ENCODE peak calls at places on chromosome 7, in five cellular contexts. U is heart left ventricle; Q is psoas muscle; K is CD8-positive, alpha-beta memory T cell; J is right cardiac atrium. E is an unnamed sample. For H3K4me1, the result is how much of the 10 kb centered on the place peaks cover.

GRCh38 chr7:14229047-14229446 is 239.6 kb upstream of the ETV1 start:
- DNase-seq in U (no peak), J (no peak), Q (no peak), K (no peak), E (peak)

GRCh38 chr7:94401411-94401810 is 6.7 kb downstream of the COL1A2 start:
- DNase-seq in U (no peak), J (no peak), Q (no peak), K (no peak), E (no peak)

GRCh38 chr7:23315366-23315765 is 16.2 kb downstream of the MALSU1 start:
- DNase-seq in J (no peak), U (no peak), K (no peak), Q (no peak), E (peak)

GRCh38 chr7:112009081-112009480 is 197.1 kb downstream of the DOCK4 start:
- DNase-seq in U (no peak), Q (no peak), K (no peak), J (no peak), E (peak)

GRCh38 chr7:51013218-51013786 is 230.6 kb upstream of the GRB10 start:
- DNase-seq in J (no peak), K (no peak), U (peak), Q (no peak), E (no peak)

GRCh38 chr7:77415822-77416620 is at the start of gene GSAP:
- DNase-seq in U (peak), Q (peak), K (peak), J (peak), E (peak)

GRCh38 chr7:100568936-100569844 is 4.5 kb downstream of the SAP25 start:
- DNase-seq in Q (peak), K (peak), J (no peak), U (no peak), E (no peak)

GRCh38 chr7:104299777-104300176 is 28.6 kb upstream of the LHFPL3 start:
- DNase-seq in Q (no peak), J (no peak), U (no peak), K (no peak), E (no peak)

DNA sequence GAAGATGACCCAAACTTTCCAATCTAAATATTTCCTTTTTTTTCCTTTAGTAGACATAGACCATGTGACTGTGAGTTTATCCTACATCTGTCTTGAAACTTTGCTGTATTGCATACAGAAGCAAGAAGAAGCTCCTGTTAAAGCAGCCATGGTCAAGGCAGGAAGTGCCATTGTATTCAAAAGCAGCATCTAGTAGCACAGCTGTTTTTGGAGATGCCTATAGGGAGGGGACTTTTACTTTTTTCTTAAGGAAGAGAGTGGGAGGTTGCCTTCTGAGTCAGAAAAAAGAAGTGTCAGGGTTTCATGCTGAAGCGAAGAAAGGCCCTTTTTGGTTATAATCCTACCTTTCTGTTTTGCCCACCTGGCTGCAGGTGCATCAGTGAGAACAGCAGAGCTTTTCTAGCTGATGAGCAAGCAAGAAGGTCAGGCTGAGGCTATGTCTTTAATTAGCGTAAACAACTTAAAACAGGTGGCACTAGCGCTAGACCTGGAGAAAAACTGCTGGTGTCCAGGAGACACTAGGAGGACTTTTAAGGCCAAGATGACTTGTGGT is 234.1 kb upstream of the AGK start:
- DNase-seq in J (no peak), K (no peak), U (no peak), Q (no peak), E (no peak)
- H3K4me1 ChIP-seq in J (under half), K (under half), U (under half), Q (under half), E (under half)

GRCh38 chr7:69608049-69608448 is 9.8 kb downstream of the AUTS2 start:
- DNase-seq in Q (no peak), U (no peak), J (no peak), K (no peak), E (no peak)
- H3K4me1 ChIP-seq in Q (under half), U (under half), J (under half), K (under half), E (under half)

GRCh38 chr7:21041252-21041651 is 254.6 kb upstream of the SP8 start:
- DNase-seq in K (no peak), Q (no peak), J (no peak), U (no peak), E (no peak)

GRCh38 chr7:21044913-21045312 is 258.2 kb upstream of the SP8 start:
- DNase-seq in J (no peak), Q (no peak), K (no peak), U (no peak), E (no peak)

GRCh38 chr7:21044384-21044783 is 257.7 kb upstream of the SP8 start:
- DNase-seq in Q (no peak), K (no peak), J (no peak), U (no peak), E (no peak)

DNA sequence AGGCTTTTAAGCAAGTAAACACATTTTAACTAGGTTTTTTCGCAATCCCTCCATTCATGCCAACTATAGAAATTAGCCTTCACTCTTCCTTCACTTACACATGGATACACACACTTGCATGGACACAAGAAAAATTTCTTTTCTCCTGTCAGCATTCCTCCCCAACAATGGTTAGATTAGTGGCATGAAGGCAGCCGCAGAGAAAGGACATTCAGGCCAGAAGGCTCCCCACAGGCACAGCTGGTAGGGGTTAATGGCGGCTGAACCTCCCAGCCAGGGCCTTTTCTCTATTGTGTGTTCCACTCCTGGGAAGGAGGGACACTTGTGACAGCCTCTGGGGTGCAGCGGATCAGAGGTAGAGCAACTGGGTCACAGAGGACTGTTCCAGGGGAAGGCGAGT is 255.0 kb upstream of the SP8 start:
- DNase-seq in K (no peak), J (no peak), U (no peak), Q (no peak), E (no peak)
- H3K4me1 ChIP-seq in K (under half), J (under half), U (under half), Q (under half), E (under half)

DNA sequence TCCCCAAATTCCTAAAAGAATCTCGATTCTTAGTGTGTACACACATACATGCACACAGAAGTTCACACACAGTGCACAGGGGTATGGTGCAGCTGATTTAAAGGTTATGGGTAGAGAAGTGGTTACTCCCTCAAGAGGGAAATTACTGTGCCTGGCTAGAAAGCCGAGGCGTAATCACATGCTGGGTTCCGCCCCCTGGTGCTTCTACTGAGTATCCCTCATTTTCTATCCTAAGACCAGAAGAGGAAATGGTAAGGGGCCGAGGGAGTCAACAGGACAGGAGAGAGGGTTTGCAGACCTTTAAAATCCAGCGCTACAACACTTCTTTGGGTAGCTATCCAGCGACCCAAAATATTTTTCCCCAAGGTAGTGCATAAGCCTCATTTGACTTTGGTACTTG is 147.3 kb upstream of the TMEM196 start:
- DNase-seq in Q (no peak), J (no peak), U (no peak), K (no peak), E (no peak)
- H3K4me1 ChIP-seq in Q (under half), J (under half), U (under half), K (under half), E (under half)

DNA sequence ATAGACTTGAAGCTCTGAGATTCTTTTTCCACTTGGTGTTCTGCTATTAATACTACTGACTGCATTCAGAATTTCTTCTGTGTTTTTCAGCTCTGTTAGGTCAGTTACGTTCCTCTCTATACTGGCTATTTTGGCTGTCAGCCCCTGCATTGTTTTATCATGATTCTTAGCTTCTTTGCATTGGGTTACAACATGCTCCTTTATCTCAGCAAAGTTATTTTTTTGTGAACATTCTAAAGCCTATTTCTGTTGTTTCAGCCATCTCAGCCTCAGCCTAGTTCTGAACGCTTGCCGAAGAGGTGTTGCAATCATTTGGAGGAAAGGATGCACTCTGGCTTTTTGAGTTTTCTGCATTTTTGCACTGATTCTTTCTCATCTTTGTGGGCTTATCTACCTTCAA is 201.5 kb upstream of the GNAI1 start:
- DNase-seq in U (no peak), K (no peak), Q (no peak), J (no peak), E (peak)
- H3K4me1 ChIP-seq in U (under half), K (under half), Q (under half), J (under half), E (under half)

GRCh38 chr7:74429153-74429747 is 24.5 kb upstream of the GTF2IRD1 start:
- DNase-seq in Q (no peak), K (no peak), U (peak), J (no peak), E (peak)

GRCh38 chr7:74420006-74420405 is 33.7 kb upstream of the GTF2IRD1 start:
- DNase-seq in Q (no peak), K (no peak), J (no peak), U (no peak), E (no peak)

GRCh38 chr7:74418538-74418937 is 35.2 kb upstream of the GTF2IRD1 start:
- DNase-seq in Q (no peak), U (no peak), K (no peak), J (no peak), E (no peak)

GRCh38 chr7:74427974-74428373 is 25.7 kb upstream of the GTF2IRD1 start:
- DNase-seq in Q (no peak), U (peak), K (no peak), J (no peak), E (no peak)

DNA sequence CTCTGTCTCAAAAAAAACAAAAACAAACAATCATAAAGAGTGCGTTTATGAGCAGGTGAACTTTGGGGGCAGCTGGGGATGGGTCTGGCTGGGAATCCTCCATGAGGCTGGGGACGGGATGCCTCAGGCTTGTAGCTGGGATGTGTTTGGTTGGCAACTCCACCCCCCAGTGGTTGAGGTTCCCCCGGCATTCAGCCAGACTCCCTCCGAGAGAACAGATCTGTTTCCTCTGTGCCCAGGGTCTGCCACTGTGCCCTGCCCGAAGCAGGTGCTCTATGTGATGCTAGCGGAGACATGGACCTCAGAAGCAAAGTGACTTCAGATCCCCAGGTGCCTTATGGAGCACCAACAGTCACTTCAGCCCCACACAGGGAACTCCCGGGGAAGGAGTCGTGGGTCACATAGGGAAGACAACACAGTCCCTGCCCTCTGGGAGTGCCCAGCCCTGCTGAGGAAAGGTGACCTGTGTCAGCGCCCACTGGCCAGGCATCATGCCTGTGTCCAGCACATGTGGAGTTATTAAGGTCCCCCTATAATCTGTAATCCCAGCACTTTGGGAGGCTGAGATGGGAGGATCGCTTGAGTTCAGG is 29.3 kb upstream of the GTF2IRD1 start:
- DNase-seq in U (peak), K (no peak), J (no peak), Q (no peak), E (no peak)
- H3K4me1 ChIP-seq in U (under half), K (under half), J (under half), Q (under half), E (under half)

GRCh38 chr7:99098317-99098823 is 45.5 kb downstream of the SMURF1 start:
- DNase-seq in J (no peak), Q (no peak), K (no peak), U (no peak), E (no peak)

GRCh38 chr7:99097730-99098129 is 46.2 kb downstream of the SMURF1 start:
- DNase-seq in J (no peak), U (no peak), K (no peak), Q (no peak), E (no peak)

GRCh38 chr7:99096124-99096887 is 47.6 kb downstream of the SMURF1 start:
- DNase-seq in J (no peak), U (no peak), Q (no peak), K (no peak), E (peak)

GRCh38 chr7:99099499-99100077 is 44.3 kb downstream of the SMURF1 start:
- DNase-seq in K (no peak), J (no peak), Q (no peak), U (peak), E (no peak)

GRCh38 chr7:99098824-99099498 is 44.9 kb downstream of the SMURF1 start:
- DNase-seq in Q (no peak), K (no peak), J (no peak), U (no peak), E (no peak)
- H3K4me1 ChIP-seq in Q (under half), K (under half), J (under half), U (under half), E (under half)

DNA sequence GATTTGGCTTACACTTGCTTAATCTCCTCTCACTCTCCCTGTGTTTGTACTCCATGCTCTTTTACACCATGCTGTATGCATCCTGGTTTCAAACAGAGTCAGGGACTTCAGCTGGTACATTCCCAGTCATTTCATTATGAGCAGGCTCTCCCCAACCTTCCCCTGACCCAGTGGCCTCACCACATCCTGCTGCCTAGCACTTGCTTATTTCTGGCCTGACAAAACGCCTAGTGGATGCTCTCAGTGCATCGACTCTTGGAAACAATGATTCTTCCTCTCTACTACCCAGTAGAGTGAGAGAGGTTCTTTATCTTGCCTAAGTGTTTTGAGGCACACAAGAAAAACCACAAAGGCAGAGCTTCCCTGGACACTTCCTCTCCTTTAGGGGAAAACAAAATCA is 63.4 kb downstream of the CAV1 start:
- DNase-seq in Q (no peak), K (no peak), U (no peak), J (no peak), E (peak)
- H3K4me1 ChIP-seq in Q (under half), K (under half), U (half or more), J (under half), E (under half)

GRCh38 chr7:2800220-2800922 is 43.7 kb downstream of the GNA12 start:
- DNase-seq in K (no peak), J (no peak), U (no peak), Q (no peak), E (no peak)
- H3K4me1 ChIP-seq in K (under half), J (under half), U (half or more), Q (under half), E (under half)

DNA sequence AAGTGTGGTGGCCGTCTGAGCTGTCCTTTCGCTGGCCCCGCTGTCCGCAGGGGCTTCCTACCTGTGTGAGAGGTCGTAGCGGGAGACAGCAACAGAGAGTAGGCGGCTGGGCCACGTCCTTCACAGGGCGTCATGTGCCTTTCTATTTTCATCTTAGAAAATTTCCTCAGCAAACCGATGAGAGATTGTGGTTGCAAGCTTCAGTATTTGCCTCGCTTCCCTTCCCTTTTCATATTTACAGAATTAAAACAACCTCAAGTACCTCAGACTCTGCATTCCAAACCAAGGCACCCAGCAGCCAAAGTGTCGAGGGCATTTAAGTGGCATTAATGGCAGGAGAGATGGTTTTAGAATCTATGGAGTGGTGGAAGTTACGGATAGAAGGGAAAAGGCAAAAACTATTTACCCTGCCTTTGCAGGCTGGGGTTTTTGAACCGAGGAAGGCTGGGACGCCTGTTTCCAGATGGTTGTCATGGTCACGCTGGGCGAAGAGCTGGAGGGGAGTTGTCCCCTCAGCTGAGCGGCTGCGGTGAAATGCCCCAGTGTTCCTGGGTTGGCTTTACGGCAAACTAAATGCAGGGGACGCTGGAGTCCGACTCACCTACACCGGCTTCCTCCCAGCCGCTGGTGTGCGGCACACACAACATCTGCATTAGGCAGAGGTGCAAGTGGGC is 41.9 kb downstream of the WIPI2 start:
- DNase-seq in Q (peak), K (no peak), J (no peak), U (peak), E (no peak)
- H3K4me1 ChIP-seq in Q (under half), K (under half), J (under half), U (under half), E (under half)

E was measured in fibroblast of lung.